ENCODE peak calls at places on chromosome 21, in seven cellular contexts. T, U, I, F, S, K and Q are unnamed samples.

GRCh38 chr21:33850401-33850800 is 65.2 kb downstream of the ATP5PO start:
- DNase-seq in S (no peak), F (no peak), U (no peak), I (no peak), T (no peak), K (no peak), Q (no peak)

GRCh38 chr21:44765231-44766013 is 36.2 kb downstream of the UBE2G2 start:
- DNase-seq in S (no peak), U (peak; percentile 70), I (no peak), F (no peak), K (no peak), T (no peak), Q (peak; percentile 88)

GRCh38 chr21:32515869-32516268 is 69.5 kb downstream of the TCP10L start:
- DNase-seq in F (no peak), K (peak; percentile 68), I (no peak), S (no peak), T (no peak), U (no peak), Q (no peak)

GRCh38 chr21:45374826-45375455 is 30.0 kb upstream of the COL18A1 start:
- DNase-seq in K (no peak), S (no peak), T (no peak), I (no peak), F (no peak), U (no peak), Q (no peak)

GRCh38 chr21:39881661-39882060 is 14.4 kb downstream of the PCP4 start:
- DNase-seq in K (no peak), F (no peak), I (no peak), U (no peak), T (no peak), S (peak; percentile 15), Q (no peak)

GRCh38 chr21:33441489-33442477 is 38.0 kb downstream of the TMEM50B start:
- DNase-seq in K (peak; percentile 94), S (no peak), I (peak; percentile 91), U (peak; percentile 37), F (no peak), T (peak; percentile 16), Q (peak; percentile 91)

GRCh38 chr21:38220270-38220737 is 36.5 kb upstream of the KCNJ15 start:
- DNase-seq in U (peak; percentile 82), K (peak; percentile 19), T (no peak), I (no peak), S (no peak), F (no peak), Q (no peak)

GRCh38 chr21:45443595-45444181 is 38.7 kb downstream of the COL18A1 start:
- DNase-seq in I (no peak), F (no peak), U (peak; percentile 30), T (no peak), S (no peak), K (no peak), Q (peak; percentile 21)

GRCh38 chr21:15533618-15534017 is 196.2 kb upstream of the USP25 start:
- DNase-seq in F (no peak), U (no peak), S (no peak), T (no peak), K (no peak), I (no peak), Q (no peak)

GRCh38 chr21:45304161-45304830 is 16.6 kb upstream of the POFUT2 start:
- DNase-seq in S (no peak), I (no peak), T (no peak), K (no peak), F (no peak), U (no peak), Q (no peak)

GRCh38 chr21:36150192-36150711 is 6.4 kb upstream of the DOP1B start:
- DNase-seq in I (peak; percentile 42), K (peak; percentile 58), F (no peak), U (peak; percentile 43), S (no peak), T (no peak), Q (no peak)
- H2AFZ ChIP-seq in I (peak overlapping the region; percentile 84), K (peak overlapping the region; percentile 11), F (peak overlapping the region; percentile 76), U (peak overlapping the region; percentile 78), S (no peak overlapping the region), T (no peak overlapping the region), Q (no peak overlapping the region)

DNA sequence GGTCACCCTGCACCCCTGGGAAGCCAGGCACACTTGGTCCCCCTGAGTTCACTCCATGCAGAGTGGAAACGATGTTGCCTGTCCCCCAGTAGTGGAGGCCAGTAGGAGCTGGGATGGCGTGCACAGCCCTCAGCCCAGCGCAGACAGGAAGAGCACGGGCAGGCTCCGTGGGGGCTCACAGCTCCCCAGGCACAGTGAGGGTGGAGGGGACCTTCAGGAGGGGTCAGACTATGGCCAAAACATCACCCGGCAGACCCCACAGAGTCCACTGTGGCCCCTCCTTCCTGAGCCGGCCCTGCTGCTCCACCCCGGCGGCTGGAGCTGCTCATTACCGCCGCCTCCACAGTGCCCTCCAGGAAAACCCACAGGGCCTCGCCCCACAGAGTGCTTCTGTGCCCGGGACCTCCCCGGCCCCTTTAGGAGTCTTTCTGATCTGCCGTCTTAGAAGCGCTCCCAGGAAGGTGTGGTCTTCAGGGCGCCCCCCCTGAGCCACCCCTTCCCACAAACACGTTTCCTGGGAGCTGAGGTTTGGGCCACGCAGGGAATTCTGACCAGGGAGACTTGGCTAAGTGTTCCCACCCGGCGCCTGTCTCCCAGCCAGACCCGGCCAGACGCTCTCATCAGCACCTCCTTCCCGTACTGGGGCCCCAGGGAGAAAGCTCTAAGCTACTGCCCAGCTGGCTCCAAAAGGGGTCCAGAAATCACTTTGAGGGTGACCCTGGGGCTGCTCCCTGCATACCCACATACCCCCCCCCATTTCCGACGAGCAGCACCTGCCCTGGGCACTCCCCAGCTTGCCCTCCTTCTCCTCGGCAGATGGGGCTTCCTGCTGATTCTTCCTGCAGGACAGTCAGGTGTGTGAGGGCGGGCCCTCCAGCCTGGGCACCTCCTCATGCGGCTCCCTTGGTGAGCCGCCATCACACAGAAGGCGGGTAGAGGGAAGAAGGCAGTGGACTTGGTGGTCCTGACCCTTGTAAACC is 38.8 kb downstream of the RIPK4 start:
- DNase-seq in K (no peak), I (no peak), F (no peak), U (no peak), S (no peak), T (no peak), Q (no peak)
- H2AFZ ChIP-seq in K (no peak overlapping the region), I (no peak overlapping the region), F (no peak overlapping the region), U (no peak overlapping the region), S (no peak overlapping the region), T (no peak overlapping the region), Q (no peak overlapping the region)

GRCh38 chr21:29504751-29505321 is 206.1 kb downstream of the BACH1 start:
- DNase-seq in S (no peak), K (no peak), I (no peak), T (no peak), U (peak; percentile 38), F (no peak), Q (peak; percentile 42)

GRCh38 chr21:29508311-29508710 is 209.6 kb downstream of the BACH1 start:
- DNase-seq in U (no peak), I (no peak), S (no peak), F (no peak), K (no peak), T (no peak), Q (no peak)

GRCh38 chr21:29506214-29506613 is 207.5 kb downstream of the BACH1 start:
- DNase-seq in F (no peak), I (no peak), S (no peak), T (no peak), U (no peak), K (no peak), Q (no peak)

GRCh38 chr21:29511076-29511475 is 212.4 kb downstream of the BACH1 start:
- DNase-seq in U (no peak), T (no peak), S (no peak), K (no peak), I (no peak), F (no peak), Q (no peak)

DNA sequence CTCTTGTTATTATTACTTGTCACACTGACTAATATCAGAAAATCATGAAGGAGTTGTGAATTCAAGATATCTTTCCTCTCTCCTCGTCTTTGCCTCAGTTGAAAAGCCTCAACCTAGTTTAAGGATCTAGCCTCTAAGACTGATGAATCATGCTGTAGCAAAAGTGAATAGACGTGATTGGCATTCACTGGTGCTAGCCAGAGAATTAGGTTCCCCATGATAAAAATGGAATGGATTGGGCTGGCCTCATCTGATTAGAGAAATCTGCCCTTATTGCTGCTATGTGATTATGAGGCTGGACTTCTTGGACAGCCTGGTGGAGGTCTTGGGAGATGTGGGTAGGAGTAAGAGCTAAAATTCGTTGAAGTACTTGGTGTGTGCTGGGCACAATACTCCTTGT is 208.2 kb downstream of the BACH1 start:
- DNase-seq in U (no peak), F (no peak), K (no peak), S (no peak), I (no peak), T (no peak), Q (no peak)
- H2AFZ ChIP-seq in U (no peak overlapping the region), F (no peak overlapping the region), K (no peak overlapping the region), S (no peak overlapping the region), I (no peak overlapping the region), T (no peak overlapping the region), Q (no peak overlapping the region)

DNA sequence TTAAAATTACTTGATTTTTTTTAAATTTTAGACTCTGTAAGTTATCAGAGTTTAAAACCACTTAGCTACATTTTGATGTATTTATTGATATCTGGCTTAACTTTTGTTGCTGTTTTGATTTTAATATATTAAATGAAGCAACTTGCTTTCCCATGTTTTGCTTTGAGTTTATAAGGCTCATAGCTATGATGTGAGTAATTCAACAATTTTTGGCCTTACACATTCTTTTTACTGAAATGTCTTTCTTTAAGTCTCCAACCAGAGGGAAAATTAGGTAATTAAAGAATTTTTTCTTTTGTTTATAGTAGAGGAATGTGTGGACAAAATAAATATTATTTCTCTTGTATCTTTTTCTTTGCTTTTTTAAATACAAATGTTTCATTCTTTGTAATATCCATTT is 258.3 kb upstream of the ADAMTS5 start:
- DNase-seq in F (no peak), S (no peak), T (no peak), K (peak; percentile 50), U (no peak), I (no peak), Q (no peak)
- H2AFZ ChIP-seq in F (no peak overlapping the region), S (no peak overlapping the region), T (no peak overlapping the region), K (no peak overlapping the region), U (no peak overlapping the region), I (no peak overlapping the region), Q (no peak overlapping the region)

DNA sequence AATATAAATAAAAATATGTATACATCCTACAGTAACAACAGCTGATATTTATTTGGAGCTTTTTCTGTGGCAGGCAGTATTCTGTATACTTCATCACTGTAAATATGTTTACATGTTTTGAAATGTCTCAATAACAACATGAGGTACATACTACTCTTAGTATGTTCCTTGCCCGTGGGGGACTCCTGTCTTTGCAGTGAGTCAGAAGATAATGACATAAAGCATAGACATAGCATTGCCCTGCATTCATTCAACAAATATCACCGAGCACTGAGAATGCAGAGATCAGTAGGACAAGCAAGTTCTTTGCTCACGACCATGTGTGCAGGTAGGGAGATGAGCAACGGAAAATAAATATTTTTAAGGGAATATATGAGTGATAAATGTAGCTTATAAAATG is 246.5 kb downstream of the LTN1 start:
- DNase-seq in F (no peak), I (no peak), U (no peak), K (no peak), S (no peak), T (no peak), Q (peak; percentile 52)
- H2AFZ ChIP-seq in F (no peak overlapping the region), I (no peak overlapping the region), U (no peak overlapping the region), K (no peak overlapping the region), S (no peak overlapping the region), T (no peak overlapping the region), Q (no peak overlapping the region)

GRCh38 chr21:28641731-28642130 is 350.9 kb downstream of the LTN1 start:
- DNase-seq in U (no peak), K (no peak), S (no peak), F (no peak), I (no peak), T (no peak), Q (peak; percentile 8)
- H2AFZ ChIP-seq in U (no peak overlapping the region), K (no peak overlapping the region), S (no peak overlapping the region), F (no peak overlapping the region), I (no peak overlapping the region), T (no peak overlapping the region), Q (no peak overlapping the region)

GRCh38 chr21:46605759-46606426 is 1.0 kb upstream of the S100B start:
- DNase-seq in T (no peak), K (no peak), U (no peak), F (no peak), S (no peak), I (peak; percentile 32), Q (no peak)
- H2AFZ ChIP-seq in T (no peak overlapping the region), K (no peak overlapping the region), U (no peak overlapping the region), F (peak overlapping the region; percentile 79), S (peak overlapping the region; percentile 22), I (peak overlapping the region; percentile 42), Q (no peak overlapping the region)